ENCODE peak calls at places on chromosomes 13 and 19, in seven cellular contexts. D, J, U, E, V, N and S are unnamed samples.

GRCh38 chr19:17830567-17831418 is 9.5 kb upstream of the INSL3 start:
- DNase-seq in D (peak), J (peak), U (peak), E (peak), V (no peak), N (no peak), S (peak)

GRCh38 chr13:99356216-99357089 is 49.3 kb upstream of the GPR183 start:
- DNase-seq in D (no peak), J (no peak), U (peak), E (no peak), V (no peak), N (peak), S (no peak)

GRCh38 chr13:51230473-51231105 is 8.4 kb downstream of the FAM124A start:
- DNase-seq in D (no peak), J (no peak), U (no peak), E (no peak), V (no peak), N (peak), S (no peak)

GRCh38 chr19:48726573-48726972 is 7.0 kb upstream of the MAMSTR start:
- DNase-seq in D (no peak), J (peak), U (no peak), E (no peak), V (no peak), N (no peak), S (no peak)

GRCh38 chr19:42088471-42089190 is 12.7 kb downstream of the ZNF574 start:
- DNase-seq in D (no peak), J (no peak), U (peak), E (no peak), V (no peak), N (no peak), S (no peak)

GRCh38 chr13:44410328-44410859 is 36.8 kb downstream of the SERP2 start:
- DNase-seq in D (no peak), J (peak), U (no peak), E (no peak), V (no peak), N (no peak), S (no peak)

GRCh38 chr19:48819366-48819816 is 8.6 kb upstream of the BCAT2 start:
- DNase-seq in D (no peak), J (peak), U (peak), E (no peak), V (no peak), N (no peak), S (no peak)

GRCh38 chr13:99123101-99124045 is 77.3 kb upstream of the UBAC2 start:
- DNase-seq in D (no peak), J (no peak), U (peak), E (no peak), V (no peak), N (no peak), S (no peak)

GRCh38 chr13:50081106-50081898 is 66.1 kb downstream of the KCNRG start:
- DNase-seq in D (peak), J (peak), U (peak), E (no peak), V (peak), N (no peak), S (peak)

GRCh38 chr13:73952683-73953082 is 181.5 kb downstream of the KLF12 start:
- DNase-seq in D (no peak), J (no peak), U (no peak), E (no peak), V (no peak), N (no peak), S (no peak)

GRCh38 chr19:7869910-7870511 is 4.2 kb downstream of the PRR36 start:
- DNase-seq in D (no peak), J (no peak), U (peak), E (peak), V (no peak), N (no peak), S (no peak)

GRCh38 chr13:88281846-88282245 is 610.7 kb downstream of the SLITRK5 start:
- DNase-seq in D (no peak), J (no peak), U (no peak), E (no peak), V (no peak), N (no peak), S (no peak)

GRCh38 chr19:14416743-14417214 is 2.4 kb downstream of the DDX39A start:
- DNase-seq in D (no peak), J (no peak), U (peak), E (no peak), V (no peak), N (no peak), S (no peak)

GRCh38 chr19:12913011-12913561 is 6.0 kb downstream of the SYCE2 start:
- DNase-seq in D (peak), J (peak), U (no peak), E (no peak), V (no peak), N (peak), S (peak)

GRCh38 chr19:35031072-35031881 is 1.0 kb downstream of the SCN1B start:
- DNase-seq in D (no peak), J (peak), U (no peak), E (no peak), V (no peak), N (no peak), S (peak)

GRCh38 chr19:5238700-5239099 is 101.9 kb downstream of the PTPRS start:
- DNase-seq in D (no peak), J (no peak), U (no peak), E (no peak), V (no peak), N (no peak), S (no peak)

GRCh38 chr19:6069268-6069771 is 41.0 kb downstream of the RFX2 start:
- DNase-seq in D (no peak), J (no peak), U (no peak), E (no peak), V (no peak), N (no peak), S (no peak)

GRCh38 chr19:49165111-49165750 is 7.6 kb downstream of the TRPM4 start:
- DNase-seq in D (no peak), J (no peak), U (peak), E (no peak), V (no peak), N (no peak), S (no peak)

GRCh38 chr19:46515879-46516350 is 20.2 kb upstream of the PNMA8B start:
- DNase-seq in D (no peak), J (peak), U (peak), E (no peak), V (no peak), N (no peak), S (peak)